ENCODE peak calls at places on chromosomes 2 and 18, in five cellular contexts. C, E, N, O and G are unnamed samples.

GRCh38 chr2:197875736-197876135 is 71.3 kb downstream of the PLCL1 start:
- DNase-seq in N (no peak), O (no peak), E (no peak), C (no peak), G (no peak)

GRCh38 chr2:240207661-240208060 is 67.2 kb upstream of the OTOS start:
- DNase-seq in E (peak), N (no peak), C (no peak), O (no peak), G (no peak)

GRCh38 chr18:68944330-68944729 is 146.4 kb downstream of the CCDC102B start:
- DNase-seq in C (no peak), N (no peak), E (no peak), O (no peak), G (no peak)

GRCh38 chr18:75406491-75407445 is 20.7 kb downstream of the SMIM21 start:
- DNase-seq in N (no peak), E (no peak), C (no peak), O (no peak), G (no peak)

GRCh38 chr2:40451926-40452605 is at the start of gene SLC8A1:
- DNase-seq in N (peak), O (peak), C (peak), E (peak), G (peak)

GRCh38 chr2:96878171-96878570 is 8.3 kb upstream of the SEMA4C start:
- DNase-seq in C (no peak), N (no peak), E (no peak), O (no peak), G (no peak)

GRCh38 chr2:121329786-121330185 is 44.8 kb upstream of the TFCP2L1 start:
- DNase-seq in N (no peak), O (no peak), C (no peak), E (no peak), G (peak)

GRCh38 chr2:232437130-232437620 is 18.8 kb upstream of the ALPI start:
- DNase-seq in O (no peak), E (no peak), N (no peak), C (no peak), G (no peak)

GRCh38 chr2:15872854-15873253 is 67.5 kb upstream of the MYCN start:
- DNase-seq in O (no peak), E (no peak), N (no peak), C (no peak), G (no peak)

GRCh38 chr2:207810200-207810788 is 40.6 kb upstream of the FZD5 start:
- DNase-seq in N (peak), O (no peak), E (no peak), C (no peak), G (no peak)

GRCh38 chr2:55175254-55176093 is 56.6 kb downstream of the CLHC1 start:
- DNase-seq in N (peak), C (peak), E (no peak), O (peak), G (no peak)

GRCh38 chr2:240963376-240964220 is 34.8 kb upstream of the SNED1 start:
- DNase-seq in O (no peak), C (no peak), N (no peak), E (peak), G (no peak)

GRCh38 chr2:110828330-110828729 is 96.0 kb downstream of the ACOXL start:
- DNase-seq in O (no peak), N (no peak), C (peak), E (no peak), G (no peak)

GRCh38 chr2:187187521-187187920 is 260.5 kb downstream of the CALCRL start:
- DNase-seq in O (no peak), N (no peak), C (no peak), E (no peak), G (no peak)

GRCh38 chr18:5059540-5060032 is 137.5 kb downstream of the AKAIN1 start:
- DNase-seq in E (no peak), C (no peak), N (no peak), O (no peak), G (no peak)
- H3K4me3 ChIP-seq in E (no peak), C (no peak), N (no peak), O (no peak), G (no peak)

GRCh38 chr2:201114846-201115245 is 1.1 kb upstream of the CFLAR start:
- DNase-seq in C (no peak), O (peak), E (no peak), N (no peak), G (no peak)
- H3K4me3 ChIP-seq in C (no peak), O (peak), E (no peak), N (no peak), G (no peak)

DNA sequence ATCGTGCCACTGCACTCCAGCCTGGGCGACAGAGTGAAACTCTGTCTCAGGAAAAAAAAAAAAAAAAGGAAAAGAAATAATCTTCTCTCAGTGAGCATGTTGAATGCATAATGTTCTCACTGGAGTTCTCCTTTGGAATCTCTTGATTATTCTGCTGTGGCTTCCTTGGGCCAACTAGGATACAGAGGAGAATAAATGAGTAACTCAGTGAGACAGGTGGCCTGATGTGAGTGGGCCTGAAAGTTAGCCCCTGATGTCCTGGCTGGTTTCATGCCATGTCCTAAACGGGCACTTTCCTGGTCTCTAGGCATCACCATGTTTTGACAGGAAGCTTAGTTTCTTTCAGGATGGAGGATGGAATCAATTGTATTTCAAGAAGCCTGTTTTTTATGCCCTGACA is 218.6 kb downstream of the NEDD4L start:
- DNase-seq in E (no peak), C (no peak), O (no peak), N (no peak), G (no peak)
- H3K4me3 ChIP-seq in E (no peak), C (peak), O (no peak), N (no peak), G (no peak)

GRCh38 chr2:223093436-223093839 is 41.4 kb downstream of the KCNE4 start:
- DNase-seq in O (peak), N (no peak), E (peak), C (no peak), G (peak)
- H3K4me3 ChIP-seq in O (no peak), N (no peak), E (no peak), C (no peak), G (no peak)

DNA sequence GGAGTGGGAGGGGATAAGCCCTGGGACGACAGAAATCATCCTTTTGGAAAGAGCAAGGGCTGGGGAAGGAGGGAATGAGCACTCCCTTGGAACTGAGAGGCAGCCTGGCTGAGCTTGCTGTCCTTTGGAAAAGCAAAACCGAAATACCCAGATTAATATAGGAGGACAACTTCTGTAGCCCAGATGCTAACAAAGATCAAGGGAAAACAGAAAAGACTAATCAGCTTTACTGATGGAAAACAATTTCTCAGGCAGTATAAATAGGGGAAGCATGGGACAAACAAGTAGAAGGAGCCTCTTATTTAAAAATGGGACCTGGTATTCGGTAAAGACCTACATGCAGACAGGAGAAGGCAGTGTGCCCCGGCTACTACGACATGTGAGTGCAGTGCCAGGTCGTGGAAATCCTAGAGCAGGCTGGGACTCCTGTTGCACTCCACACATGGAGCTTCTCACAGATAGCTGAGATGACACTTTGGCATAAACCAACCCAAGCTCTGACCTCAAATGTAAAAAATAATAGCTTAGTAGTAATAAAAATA is 775 bp upstream of the DSEL start:
- DNase-seq in O (peak), N (peak), C (no peak), E (peak), G (no peak)
- H3K4me3 ChIP-seq in O (peak), N (peak), C (peak), E (peak), G (peak)

GRCh38 chr2:9258953-9259399 is 52.4 kb downstream of the ASAP2 start:
- DNase-seq in C (no peak), O (no peak), N (no peak), E (no peak), G (no peak)

GRCh38 chr2:9256147-9256546 is 49.5 kb downstream of the ASAP2 start:
- DNase-seq in C (no peak), E (no peak), O (no peak), N (no peak), G (no peak)

GRCh38 chr2:9260411-9261037 is 53.9 kb downstream of the ASAP2 start:
- DNase-seq in C (no peak), E (no peak), N (no peak), O (no peak), G (no peak)

GRCh38 chr2:9256570-9257043 is 50.0 kb downstream of the ASAP2 start:
- DNase-seq in O (peak), E (no peak), C (no peak), N (no peak), G (no peak)

GRCh38 chr2:9258501-9258900 is 51.9 kb downstream of the ASAP2 start:
- DNase-seq in O (no peak), N (no peak), E (no peak), C (no peak), G (no peak)
- H3K4me3 ChIP-seq in O (no peak), N (no peak), E (no peak), C (no peak), G (no peak)